ENCODE peak calls at places on chromosomes 2 and 18, in eight cellular contexts. One of them, this sample, is unnamed.

GRCh38 chr2:237806334-237806733 is 7.8 kb downstream of the RBM44 start:
- DNase-seq in uterus: no peak
- DNase-seq in GM12878: no peak
- DNase-seq in HCT116: no peak
- DNase-seq in heart left ventricle: no peak
- DNase-seq in transverse colon: no peak
- DNase-seq in IMR-90: peak; percentile 50
- DNase-seq in prostate gland: no peak
- DNase-seq in this sample: no peak

GRCh38 chr18:69838620-69839411 is 108.9 kb downstream of the CD226 start:
- DNase-seq in uterus: no peak
- DNase-seq in GM12878: peak; percentile 13
- DNase-seq in HCT116: peak; percentile 90
- DNase-seq in heart left ventricle: no peak
- DNase-seq in transverse colon: no peak
- DNase-seq in IMR-90: no peak
- DNase-seq in prostate gland: no peak
- DNase-seq in this sample: no peak

GRCh38 chr2:106183093-106183837 is 10.8 kb downstream of the UXS1 start:
- DNase-seq in uterus: no peak
- DNase-seq in GM12878: no peak
- DNase-seq in HCT116: no peak
- DNase-seq in heart left ventricle: no peak
- DNase-seq in transverse colon: no peak
- DNase-seq in IMR-90: peak; percentile 15
- DNase-seq in prostate gland: no peak
- DNase-seq in this sample: no peak

GRCh38 chr2:212265777-212266176 is 272.8 kb downstream of the ERBB4 start:
- DNase-seq in uterus: no peak
- DNase-seq in GM12878: no peak
- DNase-seq in HCT116: no peak
- DNase-seq in heart left ventricle: no peak
- DNase-seq in transverse colon: no peak
- DNase-seq in IMR-90: no peak
- DNase-seq in prostate gland: no peak
- DNase-seq in this sample: no peak

GRCh38 chr2:128628206-128628605 is 309.5 kb upstream of the HS6ST1 start:
- DNase-seq in uterus: peak; percentile 5
- DNase-seq in GM12878: no peak
- DNase-seq in HCT116: no peak
- DNase-seq in heart left ventricle: peak; percentile 38
- DNase-seq in transverse colon: no peak
- DNase-seq in IMR-90: no peak
- DNase-seq in prostate gland: no peak
- DNase-seq in this sample: no peak

GRCh38 chr18:47343291-47343690 is 91.8 kb upstream of the SKOR2 start:
- DNase-seq in uterus: no peak
- DNase-seq in GM12878: no peak
- DNase-seq in HCT116: no peak
- DNase-seq in heart left ventricle: no peak
- DNase-seq in transverse colon: no peak
- DNase-seq in IMR-90: no peak
- DNase-seq in prostate gland: no peak
- DNase-seq in this sample: no peak

GRCh38 chr2:215831296-215831913 is 181.9 kb downstream of the MREG start:
- DNase-seq in uterus: no peak
- DNase-seq in GM12878: peak; percentile 67
- DNase-seq in HCT116: no peak
- DNase-seq in heart left ventricle: no peak
- DNase-seq in transverse colon: peak; percentile 19
- DNase-seq in IMR-90: peak; percentile 78
- DNase-seq in prostate gland: no peak
- DNase-seq in this sample: no peak

GRCh38 chr2:83991992-83992391 is 467.1 kb downstream of the SUCLG1 start:
- DNase-seq in uterus: no peak
- DNase-seq in GM12878: no peak
- DNase-seq in HCT116: peak; percentile 1
- DNase-seq in heart left ventricle: no peak
- DNase-seq in transverse colon: no peak
- DNase-seq in IMR-90: no peak
- DNase-seq in prostate gland: no peak
- DNase-seq in this sample: no peak

GRCh38 chr2:235343869-235344268 is 150.0 kb upstream of the AGAP1 start:
- DNase-seq in uterus: no peak
- DNase-seq in GM12878: no peak
- DNase-seq in HCT116: no peak
- DNase-seq in heart left ventricle: no peak
- DNase-seq in transverse colon: no peak
- DNase-seq in IMR-90: peak; percentile 11
- DNase-seq in prostate gland: no peak
- DNase-seq in this sample: peak; percentile 9

GRCh38 chr2:174835797-174836255 is 71.6 kb upstream of the CHRNA1 start:
- DNase-seq in uterus: no peak
- DNase-seq in GM12878: no peak
- DNase-seq in HCT116: no peak
- DNase-seq in heart left ventricle: no peak
- DNase-seq in transverse colon: no peak
- DNase-seq in IMR-90: peak; percentile 97
- DNase-seq in prostate gland: no peak
- DNase-seq in this sample: no peak

GRCh38 chr2:238520359-238520886 is 93.7 kb downstream of the ASB1 start:
- DNase-seq in uterus: no peak
- DNase-seq in GM12878: no peak
- DNase-seq in HCT116: no peak
- DNase-seq in heart left ventricle: no peak
- DNase-seq in transverse colon: no peak
- DNase-seq in IMR-90: no peak
- DNase-seq in prostate gland: no peak
- DNase-seq in this sample: no peak

GRCh38 chr18:55405655-55406373 is 182.2 kb downstream of the TCF4 start:
- DNase-seq in uterus: peak; percentile 89
- DNase-seq in GM12878: no peak
- DNase-seq in HCT116: no peak
- DNase-seq in heart left ventricle: peak; percentile 87
- DNase-seq in transverse colon: peak; percentile 42
- DNase-seq in IMR-90: peak; percentile 95
- DNase-seq in prostate gland: peak; percentile 61
- DNase-seq in this sample: peak; percentile 64

GRCh38 chr18:34115409-34116081 is 109.2 kb downstream of the NOL4 start:
- DNase-seq in uterus: no peak
- DNase-seq in GM12878: no peak
- DNase-seq in HCT116: no peak
- DNase-seq in heart left ventricle: no peak
- DNase-seq in transverse colon: no peak
- DNase-seq in IMR-90: no peak
- DNase-seq in prostate gland: no peak
- DNase-seq in this sample: no peak

GRCh38 chr2:37231251-37232130 is at the start of the genes CEBPZ and NDUFAF7:
- DNase-seq in uterus: peak; percentile 91
- DNase-seq in GM12878: peak; percentile 59
- DNase-seq in HCT116: peak; percentile 80
- DNase-seq in heart left ventricle: peak; percentile 91
- DNase-seq in transverse colon: peak; percentile 94
- DNase-seq in IMR-90: peak; percentile 94
- DNase-seq in prostate gland: peak; percentile 91
- DNase-seq in this sample: peak; percentile 92
- TF ChIP-seq POLR2A in uterus: peak; percentile 71
- TF ChIP-seq POLR2A in GM12878: peak; percentile 94
- TF ChIP-seq POLR2A in HCT116: peak; percentile 88
- TF ChIP-seq POLR2A in heart left ventricle: peak; percentile 68
- TF ChIP-seq POLR2A in transverse colon: peak; percentile 91
- TF ChIP-seq POLR2A in IMR-90: peak; percentile 78
- TF ChIP-seq POLR2A in prostate gland: peak; percentile 78
- TF ChIP-seq POLR2A in this sample: no peak

GRCh38 chr2:20582600-20583221 is 68.2 kb downstream of the HS1BP3 start:
- DNase-seq in uterus: no peak
- DNase-seq in GM12878: no peak
- DNase-seq in HCT116: no peak
- DNase-seq in heart left ventricle: peak; percentile 40
- DNase-seq in transverse colon: no peak
- DNase-seq in IMR-90: no peak
- DNase-seq in prostate gland: no peak
- DNase-seq in this sample: no peak
- H3K4me3 ChIP-seq in uterus: no peak overlapping the region
- H3K4me3 ChIP-seq in GM12878: no peak overlapping the region
- H3K4me3 ChIP-seq in HCT116: no peak overlapping the region
- H3K4me3 ChIP-seq in heart left ventricle: no peak overlapping the region
- H3K4me3 ChIP-seq in transverse colon: no peak overlapping the region
- H3K4me3 ChIP-seq in IMR-90: no peak overlapping the region
- H3K4me3 ChIP-seq in prostate gland: no peak overlapping the region
- H3K4me3 ChIP-seq in this sample: no peak overlapping the region

DNA sequence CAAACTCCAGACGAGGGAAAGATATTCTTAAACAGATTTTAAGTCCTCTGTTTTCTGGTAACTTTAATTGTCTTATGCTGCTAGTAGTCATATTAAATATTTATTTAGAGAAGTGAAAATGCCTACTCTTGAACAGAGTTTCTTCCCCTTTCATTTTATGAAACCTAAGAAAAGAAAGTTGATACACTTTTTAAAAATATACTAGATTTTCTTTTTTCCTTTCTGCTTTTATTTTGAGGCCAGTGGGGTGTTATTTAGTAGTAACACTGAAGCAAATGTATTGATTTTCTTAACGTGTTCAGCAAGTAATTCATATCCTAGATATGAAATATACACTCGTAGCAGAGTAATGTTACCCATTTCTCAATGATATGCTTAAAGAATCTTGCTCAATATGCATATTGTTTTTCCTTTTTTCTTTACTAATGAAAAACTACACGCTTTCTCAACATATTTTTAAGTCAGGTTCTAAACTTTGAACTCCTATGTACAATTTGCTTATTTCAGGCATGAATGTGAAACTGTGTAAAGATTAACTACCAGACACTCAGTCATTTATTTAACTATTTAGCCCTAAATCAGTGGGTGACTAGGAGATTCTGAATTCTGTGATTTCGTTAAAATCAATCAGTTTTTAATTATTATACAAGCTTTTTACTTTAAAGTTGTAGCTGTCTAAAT is 737 bp downstream of the KYNU start:
- DNase-seq in uterus: no peak
- DNase-seq in GM12878: no peak
- DNase-seq in HCT116: no peak
- DNase-seq in heart left ventricle: no peak
- DNase-seq in transverse colon: no peak
- DNase-seq in IMR-90: no peak
- DNase-seq in prostate gland: no peak
- DNase-seq in this sample: no peak
- H3K4me1 ChIP-seq in uterus: no peaks in the 10 kb centered on the region
- H3K4me1 ChIP-seq in GM12878: peaks cover 22% of the 10 kb centered on the region
- H3K4me1 ChIP-seq in HCT116: peaks cover 3% of the 10 kb centered on the region
- H3K4me1 ChIP-seq in heart left ventricle: no peaks in the 10 kb centered on the region
- H3K4me1 ChIP-seq in transverse colon: no peaks in the 10 kb centered on the region
- H3K4me1 ChIP-seq in IMR-90: peaks cover 6% of the 10 kb centered on the region
- H3K4me1 ChIP-seq in prostate gland: no peaks in the 10 kb centered on the region
- H3K4me1 ChIP-seq in this sample: no peaks in the 10 kb centered on the region

GRCh38 chr18:74147779-74148542 is at the start of the genes FBXO15 and TIMM21:
- DNase-seq in uterus: peak; percentile 96
- DNase-seq in GM12878: peak; percentile 94
- DNase-seq in HCT116: peak; percentile 90
- DNase-seq in heart left ventricle: peak; percentile 98
- DNase-seq in transverse colon: peak; percentile 97
- DNase-seq in IMR-90: peak; percentile 96
- DNase-seq in prostate gland: peak; percentile 91
- DNase-seq in this sample: peak; percentile 94

GRCh38 chr18:74147491-74147778 is 199 bp downstream of the FBXO15 start:
- DNase-seq in uterus: no peak
- DNase-seq in GM12878: no peak
- DNase-seq in HCT116: no peak
- DNase-seq in heart left ventricle: no peak
- DNase-seq in transverse colon: no peak
- DNase-seq in IMR-90: no peak
- DNase-seq in prostate gland: no peak
- DNase-seq in this sample: no peak

GRCh38 chr18:74152270-74152669 is 3.9 kb downstream of the TIMM21 start:
- DNase-seq in uterus: no peak
- DNase-seq in GM12878: no peak
- DNase-seq in HCT116: no peak
- DNase-seq in heart left ventricle: no peak
- DNase-seq in transverse colon: no peak
- DNase-seq in IMR-90: no peak
- DNase-seq in prostate gland: no peak
- DNase-seq in this sample: no peak

GRCh38 chr18:74146756-74147155 is 878 bp downstream of the FBXO15 start:
- DNase-seq in uterus: no peak
- DNase-seq in GM12878: no peak
- DNase-seq in HCT116: no peak
- DNase-seq in heart left ventricle: no peak
- DNase-seq in transverse colon: no peak
- DNase-seq in IMR-90: peak; percentile 92
- DNase-seq in prostate gland: no peak
- DNase-seq in this sample: no peak

DNA sequence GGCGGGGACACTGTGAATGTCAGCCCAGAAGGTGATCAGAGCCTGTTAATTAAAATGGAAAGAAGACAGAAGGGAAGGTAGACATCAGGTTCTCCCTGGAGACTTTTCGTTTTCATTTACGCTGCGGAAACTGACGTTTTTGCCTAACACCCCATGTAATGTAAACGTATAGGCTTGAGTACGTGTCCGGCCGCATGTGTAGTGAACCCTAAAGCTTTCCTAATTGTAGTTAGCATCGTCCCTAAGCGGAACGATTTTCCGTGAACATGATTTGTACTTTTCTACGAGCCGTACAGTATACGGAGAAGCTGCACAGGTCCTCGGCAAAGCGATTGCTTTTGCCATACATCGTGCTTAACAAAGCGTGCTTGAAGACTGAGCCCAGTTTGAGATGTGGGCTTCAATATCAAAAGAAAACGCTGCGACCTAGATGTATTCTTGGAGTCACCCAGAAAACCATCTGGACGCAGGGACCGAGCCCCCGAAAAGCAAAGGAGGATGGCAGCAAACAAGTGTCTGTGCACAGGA is 284 bp downstream of the TIMM21 start:
- DNase-seq in uterus: no peak
- DNase-seq in GM12878: no peak
- DNase-seq in HCT116: no peak
- DNase-seq in heart left ventricle: no peak
- DNase-seq in transverse colon: no peak
- DNase-seq in IMR-90: no peak
- DNase-seq in prostate gland: no peak
- DNase-seq in this sample: no peak
- TF ChIP-seq POLR2A in uterus: no peak
- TF ChIP-seq POLR2A in GM12878: no peak
- TF ChIP-seq POLR2A in HCT116: no peak
- TF ChIP-seq POLR2A in heart left ventricle: no peak
- TF ChIP-seq POLR2A in transverse colon: no peak
- TF ChIP-seq POLR2A in IMR-90: no peak
- TF ChIP-seq POLR2A in prostate gland: no peak
- TF ChIP-seq POLR2A in this sample: peak; percentile 46

GRCh38 chr2:6864251-6864758 is 1.4 kb downstream of the CMPK2 start:
- DNase-seq in uterus: no peak
- DNase-seq in GM12878: no peak
- DNase-seq in HCT116: no peak
- DNase-seq in heart left ventricle: no peak
- DNase-seq in transverse colon: no peak
- DNase-seq in IMR-90: no peak
- DNase-seq in prostate gland: no peak
- DNase-seq in this sample: no peak
- H3K4me3 ChIP-seq in uterus: no peak overlapping the region
- H3K4me3 ChIP-seq in GM12878: peak overlapping the region; percentile 77
- H3K4me3 ChIP-seq in HCT116: no peak overlapping the region
- H3K4me3 ChIP-seq in heart left ventricle: peak overlapping the region; percentile 87
- H3K4me3 ChIP-seq in transverse colon: peak overlapping the region; percentile 98
- H3K4me3 ChIP-seq in IMR-90: no peak overlapping the region
- H3K4me3 ChIP-seq in prostate gland: no peak overlapping the region
- H3K4me3 ChIP-seq in this sample: no peak overlapping the region